ENCODE peak calls at places on chromosomes 4 and X, in seven cellular contexts. K is activated CD4-positive, CD25-positive, alpha-beta regulatory T cell; Y is fibroblast of gingiva; X is epithelial cell of prostate; M is brain microvascular endothelial cell; J is naive B cell; S is BJ. F is an unnamed sample.

GRCh38 chr4:77235289-77235854 is 78.4 kb downstream of the CCNG2 start:
- DNase-seq in K (no peak), J (no peak), M (no peak), X (no peak), S (no peak), Y (no peak), F (no peak)

GRCh38 chrX:71815121-71815905 is 52.2 kb downstream of the CXorf49B start:
- DNase-seq in X (no peak), K (no peak), J (no peak), Y (no peak), S (no peak), M (no peak), F (no peak)

GRCh38 chrX:112048707-112049106 is 33.9 kb downstream of the TRPC5 start:
- DNase-seq in X (no peak), J (no peak), Y (no peak), S (no peak), M (no peak), K (no peak), F (no peak)

GRCh38 chr4:40140206-40140605 is 56.6 kb upstream of the RHOH start:
- DNase-seq in X (no peak), Y (no peak), J (no peak), M (no peak), K (no peak), S (no peak), F (no peak)

GRCh38 chr4:17111959-17112659 is 213.7 kb upstream of the LDB2 start:
- DNase-seq in Y (no peak), J (no peak), M (no peak), K (no peak), X (no peak), S (no peak), F (no peak)

GRCh38 chr4:135244605-135245146 is 1043.1 kb upstream of the PABPC4L start:
- DNase-seq in M (no peak), K (no peak), J (no peak), X (no peak), S (peak), Y (peak), F (no peak)

GRCh38 chr4:153792007-153792892 is 3.4 kb upstream of the SFRP2 start:
- DNase-seq in S (no peak), M (peak), J (no peak), X (no peak), Y (peak), K (no peak), F (no peak)

GRCh38 chr4:176742211-176742610 is 50.5 kb downstream of the VEGFC start:
- DNase-seq in Y (no peak), X (no peak), S (no peak), K (no peak), J (no peak), M (no peak), F (no peak)

GRCh38 chr4:16794816-16795445 is 103.5 kb downstream of the LDB2 start:
- DNase-seq in M (peak), J (no peak), X (no peak), Y (peak), S (no peak), K (no peak), F (no peak)

GRCh38 chr4:2417765-2418651 is at the start of gene ZFYVE28:
- DNase-seq in K (no peak), S (no peak), Y (no peak), X (no peak), M (no peak), J (no peak), F (no peak)

GRCh38 chr4:112807999-112808398 is 171.1 kb downstream of the LARP7 start:
- DNase-seq in K (no peak), S (no peak), M (no peak), J (no peak), X (no peak), Y (no peak), F (no peak)

F was measured in SK-N-MC.